ENCODE peak calls at places on chromosome 19, in four cellular contexts. O, A, R and Y are unnamed samples. For H3K4me1, the result is how much of the 10 kb centered on the place peaks cover.

GRCh38 chr19:38527466-38528136 is 90.2 kb downstream of the MAP4K1 start:
- DNase-seq in A (no peak), O (no peak), R (no peak), Y (no peak)

GRCh38 chr19:29704562-29705558 is 10.2 kb downstream of the C19orf12 start:
- DNase-seq in R (no peak), A (no peak), O (no peak), Y (no peak)

GRCh38 chr19:28898279-28898678 is 314.7 kb downstream of the UQCRFS1 start:
- DNase-seq in A (no peak), O (no peak), R (no peak), Y (no peak)

GRCh38 chr19:39731685-39732084 is 6.1 kb downstream of the CLC start:
- DNase-seq in A (no peak), O (no peak), R (no peak), Y (no peak)

GRCh38 chr19:48398329-48399235 is 5.1 kb downstream of the GRIN2D start:
- DNase-seq in A (peak), R (peak), O (peak), Y (peak)

GRCh38 chr19:22263121-22263520 is 23.1 kb upstream of the ZNF729 start:
- DNase-seq in R (no peak), A (no peak), O (no peak), Y (no peak)

GRCh38 chr19:50427997-50428425 is 4.7 kb upstream of the MYBPC2 start:
- DNase-seq in O (peak), R (no peak), A (peak), Y (peak)

GRCh38 chr19:48683349-48683748 is 10.5 kb upstream of the NTN5 start:
- DNase-seq in A (no peak), R (no peak), O (no peak), Y (no peak)

GRCh38 chr19:39263912-39264305 is 4.3 kb upstream of the IFNL2 start:
- DNase-seq in A (no peak), O (no peak), R (no peak), Y (no peak)

GRCh38 chr19:8252922-8253589 is 43.9 kb downstream of the CERS4 start:
- DNase-seq in R (peak), O (peak), A (peak), Y (peak)

GRCh38 chr19:28864024-28864503 is 348.9 kb downstream of the UQCRFS1 start:
- DNase-seq in O (no peak), A (no peak), R (no peak), Y (no peak)

GRCh38 chr19:54179921-54180452 is 7.0 kb upstream of the TMC4 start:
- DNase-seq in A (no peak), O (no peak), R (no peak), Y (no peak)

GRCh38 chr19:36100476-36100875 is 10.5 kb upstream of the OVOL3 start:
- DNase-seq in A (no peak), O (no peak), R (no peak), Y (no peak)

GRCh38 chr19:33906578-33907335 is 110.1 kb downstream of the KCTD15 start:
- DNase-seq in A (peak), R (no peak), O (no peak), Y (no peak)

GRCh38 chr19:50549059-50549926 is 18.9 kb downstream of the LRRC4B start:
- DNase-seq in A (no peak), R (no peak), O (no peak), Y (no peak)

GRCh38 chr19:49533551-49534488 is 6.0 kb downstream of the RCN3 start:
- DNase-seq in R (no peak), O (peak), A (peak), Y (peak)

GRCh38 chr19:8307400-8307964 is 676 bp downstream of the CD320 start:
- DNase-seq in O (no peak), R (no peak), A (peak), Y (no peak)

GRCh38 chr19:18089726-18090125 is 3.0 kb upstream of the IL12RB1 start:
- DNase-seq in R (no peak), A (no peak), O (no peak), Y (no peak)

GRCh38 chr19:49224856-49225255 is 67.3 kb downstream of the TRPM4 start:
- DNase-seq in R (peak), A (no peak), O (no peak), Y (no peak)

GRCh38 chr19:43820098-43820860 is 6.8 kb upstream of the ZNF283 start:
- DNase-seq in R (no peak), O (no peak), A (no peak), Y (no peak)

GRCh38 chr19:48569814-48570213 is 17.8 kb downstream of the SULT2B1 start:
- DNase-seq in R (no peak), O (no peak), A (no peak), Y (no peak)

GRCh38 chr19:16263115-16263839 is 61.3 kb upstream of the KLF2 start:
- DNase-seq in R (no peak), A (no peak), O (peak), Y (no peak)

GRCh38 chr19:17611462-17612244 is 56.2 kb downstream of the COLGALT1 start:
- DNase-seq in A (no peak), O (no peak), R (no peak), Y (no peak)

GRCh38 chr19:36686365-36687213 is 823 bp upstream of the ZNF567 start:
- DNase-seq in O (no peak), A (no peak), R (no peak), Y (no peak)

GRCh38 chr19:17448190-17448967 is at the start of gene TMEM221:
- DNase-seq in R (no peak), O (peak), A (no peak), Y (no peak)

GRCh38 chr19:15293751-15294505 is 38.4 kb downstream of the BRD4 start:
- DNase-seq in R (no peak), A (no peak), O (no peak), Y (no peak)

GRCh38 chr19:35977446-35978222 is 17.4 kb upstream of the SDHAF1 start:
- DNase-seq in O (no peak), A (no peak), R (peak), Y (no peak)

GRCh38 chr19:7947939-7948338 is 4.5 kb upstream of the TIMM44 start:
- DNase-seq in O (no peak), A (no peak), R (no peak), Y (no peak)

GRCh38 chr19:41910240-41910991 is 17.8 kb downstream of the ERFL start:
- DNase-seq in O (no peak), R (no peak), A (no peak), Y (no peak)

GRCh38 chr19:28444371-28444770 is 768.6 kb downstream of the UQCRFS1 start:
- DNase-seq in R (no peak), O (no peak), A (no peak), Y (no peak)

GRCh38 chr19:4675346-4675745 is 5.2 kb upstream of the MYDGF start:
- DNase-seq in A (no peak), R (no peak), O (no peak), Y (no peak)

GRCh38 chr19:39126593-39127187 is 1.1 kb downstream of the PAK4 start:
- DNase-seq in A (no peak), R (no peak), O (no peak), Y (no peak)

GRCh38 chr19:12774588-12775555 is at the start of gene HOOK2:
- DNase-seq in A (peak), O (peak), R (peak), Y (peak)

GRCh38 chr19:2249880-2250764 is 999 bp downstream of the AMH start:
- DNase-seq in A (no peak), R (no peak), O (no peak), Y (no peak)
- TF ChIP-seq POLR2A in A (no peak), R (no peak), O (no peak), Y (no peak)

DNA sequence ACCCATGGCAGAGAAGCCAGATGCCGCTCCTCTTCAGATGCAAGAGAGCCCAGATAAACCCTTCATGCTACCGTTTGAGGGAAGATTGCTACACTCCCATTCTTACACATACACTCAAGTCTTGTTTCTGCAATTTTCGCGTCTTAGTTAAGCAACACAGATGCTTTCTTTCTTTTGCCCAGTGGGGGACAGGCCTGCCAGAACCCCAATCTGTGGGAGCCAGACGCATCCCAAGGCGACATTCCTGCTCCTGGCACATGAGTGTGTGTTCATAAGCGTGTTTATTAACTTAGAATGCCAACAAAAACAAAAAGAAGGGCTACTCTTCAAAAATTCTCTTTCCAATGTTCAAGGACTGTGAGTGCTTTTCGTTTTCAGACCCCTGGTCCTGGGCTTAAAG is 10.3 kb downstream of the BORCS8 start:
- DNase-seq in O (no peak), A (no peak), R (no peak), Y (no peak)
- H3K4me1 ChIP-seq in O (under half), A (under half), R (under half), Y (under half)

GRCh38 chr19:648305-648704 is 8.6 kb downstream of the FGF22 start:
- DNase-seq in R (no peak), O (no peak), A (no peak), Y (no peak)
- TF ChIP-seq POLR2A in R (no peak), O (no peak), A (no peak), Y (no peak)

GRCh38 chr19:56107626-56108351 is 13.3 kb downstream of the ZNF787 start:
- DNase-seq in R (no peak), O (no peak), A (no peak), Y (no peak)
- H3K4me1 ChIP-seq in R (under half), O (under half), A (under half), Y (half or more)